ENCODE peak calls at places on chromosome 16, in ten cellular contexts. V, I, O, W, Y, A, K, Z, D and P are unnamed samples.

GRCh38 chr16:67719778-67720144 is 645 bp upstream of the GFOD2 start:
- DNase-seq in Y (peak), A (no peak), W (peak), I (no peak), K (no peak), O (peak), D (peak), V (peak), Z (no peak), P (peak)

GRCh38 chr16:57115504-57116182 is 23.3 kb downstream of the CPNE2 start:
- DNase-seq in W (peak), V (no peak), I (no peak), A (no peak), Y (no peak), K (peak), Z (no peak), O (peak), D (no peak), P (peak)

GRCh38 chr16:19210968-19211367 is 42.9 kb downstream of the SYT17 start:
- DNase-seq in K (no peak), I (no peak), D (no peak), W (no peak), A (no peak), O (peak), Z (no peak), V (no peak), Y (no peak), P (no peak)

GRCh38 chr16:64615647-64616280 is 506.1 kb downstream of the CDH11 start:
- DNase-seq in K (no peak), Y (no peak), D (no peak), A (no peak), O (peak), V (peak), Z (no peak), W (no peak), I (peak), P (peak)

GRCh38 chr16:30066882-30067583 is 1.5 kb downstream of the ALDOA start:
- DNase-seq in A (no peak), O (no peak), V (no peak), I (no peak), K (no peak), Y (no peak), D (no peak), Z (no peak), W (no peak), P (no peak)

GRCh38 chr16:88633684-88634140 is 4.7 kb upstream of the IL17C start:
- DNase-seq in D (peak), W (no peak), A (no peak), K (no peak), Z (no peak), O (peak), Y (peak), V (peak), I (peak), P (no peak)

GRCh38 chr16:78961464-78961863 is 639.1 kb downstream of the MAF start:
- DNase-seq in Z (no peak), Y (no peak), K (no peak), D (no peak), I (no peak), O (no peak), A (no peak), V (no peak), W (no peak), P (no peak)

GRCh38 chr16:57519796-57520360 is 16.5 kb downstream of the CCDC102A start:
- DNase-seq in A (peak), Z (peak), K (peak), D (peak), W (peak), I (peak), V (peak), O (peak), Y (peak), P (peak)

GRCh38 chr16:4945560-4946502 is 8.9 kb upstream of the PPL start:
- DNase-seq in Z (no peak), W (no peak), K (no peak), O (no peak), Y (peak), A (no peak), D (no peak), I (no peak), V (no peak), P (no peak)

GRCh38 chr16:63922563-63922962 is 1199.3 kb downstream of the CDH11 start:
- DNase-seq in V (no peak), Z (no peak), A (no peak), D (no peak), I (no peak), K (no peak), W (no peak), Y (no peak), O (no peak), P (no peak)

GRCh38 chr16:86195863-86196630 is 297.1 kb downstream of the IRF8 start:
- DNase-seq in O (no peak), D (no peak), Z (no peak), A (no peak), I (peak), K (no peak), V (peak), Y (peak), W (peak), P (no peak)

GRCh38 chr16:72092832-72093447 is 480 bp downstream of the TXNL4B start:
- DNase-seq in Z (no peak), O (no peak), Y (peak), D (no peak), K (no peak), V (peak), A (no peak), W (no peak), I (no peak), P (no peak)

GRCh38 chr16:73315645-73316044 is 267.7 kb upstream of the ZFHX3 start:
- DNase-seq in O (no peak), I (no peak), W (no peak), A (no peak), Z (no peak), K (no peak), D (no peak), Y (no peak), V (no peak), P (no peak)

GRCh38 chr16:3057181-3058166 is 8.0 kb upstream of the IL32 start:
- DNase-seq in V (no peak), I (no peak), O (no peak), K (no peak), Y (no peak), D (no peak), Z (no peak), A (no peak), W (no peak), P (no peak)

GRCh38 chr16:68676113-68676860 is 31.2 kb downstream of the CDH3 start:
- DNase-seq in D (no peak), Y (no peak), O (no peak), A (no peak), V (no peak), I (no peak), W (no peak), K (no peak), Z (no peak), P (no peak)

GRCh38 chr16:28975158-28975603 is 603 bp downstream of the SPNS1 start:
- DNase-seq in W (no peak), Y (no peak), K (no peak), I (no peak), O (no peak), A (no peak), V (no peak), Z (no peak), D (no peak), P (no peak)

GRCh38 chr16:84785843-84786538 is 33.8 kb upstream of the CRISPLD2 start:
- DNase-seq in I (no peak), K (no peak), W (peak), V (peak), O (no peak), Y (no peak), A (no peak), D (no peak), Z (no peak), P (peak)

GRCh38 chr16:56615353-56615752 is 7.0 kb downstream of the MT2A start:
- DNase-seq in K (no peak), V (no peak), W (no peak), Z (no peak), A (no peak), D (no peak), I (no peak), Y (no peak), O (no peak), P (no peak)

GRCh38 chr16:88686062-88686438 is 257 bp downstream of the SNAI3 start:
- DNase-seq in Z (no peak), V (no peak), A (no peak), W (no peak), I (no peak), K (no peak), O (no peak), Y (peak), D (peak), P (no peak)

GRCh38 chr16:71520550-71520949 is 5.7 kb upstream of the CHST4 start:
- DNase-seq in I (no peak), D (no peak), K (no peak), Y (no peak), A (no peak), V (no peak), W (no peak), O (no peak), Z (no peak), P (no peak)

GRCh38 chr16:85663891-85664321 is 24.8 kb downstream of the GINS2 start:
- DNase-seq in I (no peak), V (no peak), K (no peak), W (no peak), D (no peak), Z (no peak), A (no peak), Y (no peak), O (no peak), P (peak)

GRCh38 chr16:24670623-24671454 is 58.6 kb upstream of the TNRC6A start:
- DNase-seq in A (no peak), O (peak), I (peak), K (peak), W (no peak), D (no peak), Y (no peak), V (peak), Z (no peak), P (peak)

GRCh38 chr16:75550211-75550662 is 5.8 kb downstream of the TMEM231 start:
- DNase-seq in Y (peak), Z (no peak), D (no peak), A (no peak), K (no peak), O (peak), I (peak), W (peak), V (no peak), P (no peak)

GRCh38 chr16:450800-451512 is 25.5 kb downstream of the RAB11FIP3 start:
- DNase-seq in O (no peak), A (no peak), K (no peak), Z (no peak), I (no peak), W (no peak), V (no peak), D (no peak), Y (no peak), P (peak)

GRCh38 chr16:67149276-67150057 is 1.3 kb downstream of the B3GNT9 start:
- DNase-seq in Y (no peak), Z (no peak), I (no peak), K (peak), O (no peak), D (no peak), A (no peak), W (no peak), V (no peak), P (no peak)

GRCh38 chr16:66135376-66135775 is 231.1 kb upstream of the CDH5 start:
- DNase-seq in K (peak), O (peak), W (peak), Z (no peak), A (no peak), V (peak), Y (no peak), D (no peak), I (no peak), P (no peak)

GRCh38 chr16:83244057-83244456 is 563.7 kb upstream of the HSBP1 start:
- DNase-seq in Z (no peak), D (no peak), K (no peak), A (no peak), V (no peak), O (no peak), W (no peak), Y (no peak), I (no peak), P (no peak)

GRCh38 chr16:79525132-79525531 is 75.4 kb downstream of the MAF start:
- DNase-seq in I (no peak), Y (no peak), Z (no peak), D (no peak), K (no peak), A (no peak), O (no peak), W (no peak), V (no peak), P (no peak)